ENCODE peak calls at places on chromosomes 1 and 21, in five cellular contexts. D, F, L, G and I are unnamed samples.

GRCh38 chr1:23148084-23148483 is 20.6 kb downstream of the LUZP1 start:
- DNase-seq in D (no peak), F (no peak), L (no peak), G (no peak), I (no peak)

GRCh38 chr1:115697619-115698018 is 55.8 kb downstream of the VANGL1 start:
- DNase-seq in D (no peak), F (no peak), L (no peak), G (no peak), I (no peak)

GRCh38 chr1:80153762-80154555 is 1147.4 kb upstream of the ADGRL4 start:
- DNase-seq in D (no peak), F (no peak), L (no peak), G (no peak), I (no peak)

GRCh38 chr1:211830330-211831142 is at the start of gene LPGAT1:
- DNase-seq in D (peak), F (peak), L (peak), G (peak), I (peak)

GRCh38 chr1:245310605-245311531 is 156.1 kb downstream of the KIF26B start:
- DNase-seq in D (no peak), F (no peak), L (no peak), G (no peak), I (no peak)

GRCh38 chr1:162327144-162327790 is 49.4 kb downstream of the SPATA46 start:
- DNase-seq in D (no peak), F (no peak), L (no peak), G (no peak), I (no peak)

GRCh38 chr21:46414965-46415275 is 43.8 kb upstream of the DIP2A start:
- DNase-seq in D (no peak), F (no peak), L (no peak), G (no peak), I (no peak)

GRCh38 chr1:230982698-230983097 is 3.8 kb downstream of the ARV1 start:
- DNase-seq in D (no peak), F (no peak), L (no peak), G (no peak), I (no peak)

GRCh38 chr1:25106352-25106751 is 126.0 kb downstream of the SYF2 start:
- DNase-seq in D (no peak), F (no peak), L (no peak), G (no peak), I (no peak)

DNA sequence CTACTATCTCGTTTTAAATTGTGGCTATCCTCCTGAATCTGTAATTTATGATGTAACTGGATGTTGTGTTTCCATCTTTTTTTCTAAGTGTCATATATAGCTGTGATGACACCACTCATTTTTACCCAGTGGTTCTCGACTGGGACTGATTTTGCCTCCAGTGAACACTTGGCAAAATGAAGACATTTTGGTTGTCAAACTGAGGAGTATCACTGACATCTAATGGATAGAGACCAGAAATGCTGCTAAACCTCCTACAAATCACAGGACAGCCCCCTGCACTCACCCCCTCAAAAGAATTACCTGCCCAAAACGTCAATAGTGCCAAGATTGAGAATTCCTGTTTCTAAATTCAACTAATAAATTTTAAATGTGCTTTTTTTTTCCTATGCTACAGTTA is 1.9 kb downstream of the TRMT13 start:
- DNase-seq in D (no peak), F (no peak), L (no peak), G (no peak), I (no peak)
- TF ChIP-seq CTCF in D (no peak), F (no peak), L (no peak), G (no peak), I (no peak)

GRCh38 chr1:190453550-190453949 is 24.1 kb downstream of the BRINP3 start:
- DNase-seq in D (no peak), F (no peak), L (no peak), G (no peak), I (no peak)
- TF ChIP-seq CTCF in D (no peak), F (peak), L (peak), G (no peak), I (no peak)

DNA sequence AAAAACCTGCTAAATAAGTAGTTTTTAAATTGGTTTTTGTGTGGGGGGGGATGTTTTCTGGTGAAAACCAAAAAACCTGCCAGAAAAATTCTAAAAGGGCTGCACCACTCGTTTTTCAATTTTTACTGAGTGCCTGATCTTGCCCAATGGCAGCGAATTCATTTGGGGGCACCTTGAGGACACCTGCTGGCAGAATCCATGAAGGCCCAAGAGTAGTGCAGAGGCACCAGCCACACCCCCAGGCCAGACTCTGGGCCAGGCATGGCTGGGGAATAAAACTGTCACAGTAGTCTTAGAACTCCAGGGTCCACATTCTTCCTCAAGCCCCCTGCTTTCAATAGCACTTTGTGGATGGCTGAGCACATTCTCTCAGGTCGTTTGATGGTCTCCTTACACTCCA is 50.3 kb downstream of the GLIS1 start:
- DNase-seq in D (no peak), F (peak), L (no peak), G (no peak), I (no peak)
- TF ChIP-seq CTCF in D (no peak), F (no peak), L (no peak), G (no peak), I (no peak)

GRCh38 chr21:16004121-16004520 is 274.3 kb downstream of the USP25 start:
- DNase-seq in D (no peak), F (no peak), L (no peak), G (no peak), I (no peak)

GRCh38 chr21:16004523-16004922 is 274.7 kb downstream of the USP25 start:
- DNase-seq in D (no peak), F (no peak), L (no peak), G (no peak), I (no peak)

GRCh38 chr21:16007933-16008332 is 278.2 kb downstream of the USP25 start:
- DNase-seq in D (no peak), F (no peak), L (no peak), G (no peak), I (no peak)

GRCh38 chr21:15999741-16000140 is 270.0 kb downstream of the USP25 start:
- DNase-seq in D (no peak), F (no peak), L (no peak), G (no peak), I (no peak)

GRCh38 chr21:16002872-16003466 is 273.2 kb downstream of the USP25 start:
- DNase-seq in D (no peak), F (no peak), L (no peak), G (no peak), I (no peak)
- TF ChIP-seq CTCF in D (no peak), F (peak), L (peak), G (peak), I (no peak)

DNA sequence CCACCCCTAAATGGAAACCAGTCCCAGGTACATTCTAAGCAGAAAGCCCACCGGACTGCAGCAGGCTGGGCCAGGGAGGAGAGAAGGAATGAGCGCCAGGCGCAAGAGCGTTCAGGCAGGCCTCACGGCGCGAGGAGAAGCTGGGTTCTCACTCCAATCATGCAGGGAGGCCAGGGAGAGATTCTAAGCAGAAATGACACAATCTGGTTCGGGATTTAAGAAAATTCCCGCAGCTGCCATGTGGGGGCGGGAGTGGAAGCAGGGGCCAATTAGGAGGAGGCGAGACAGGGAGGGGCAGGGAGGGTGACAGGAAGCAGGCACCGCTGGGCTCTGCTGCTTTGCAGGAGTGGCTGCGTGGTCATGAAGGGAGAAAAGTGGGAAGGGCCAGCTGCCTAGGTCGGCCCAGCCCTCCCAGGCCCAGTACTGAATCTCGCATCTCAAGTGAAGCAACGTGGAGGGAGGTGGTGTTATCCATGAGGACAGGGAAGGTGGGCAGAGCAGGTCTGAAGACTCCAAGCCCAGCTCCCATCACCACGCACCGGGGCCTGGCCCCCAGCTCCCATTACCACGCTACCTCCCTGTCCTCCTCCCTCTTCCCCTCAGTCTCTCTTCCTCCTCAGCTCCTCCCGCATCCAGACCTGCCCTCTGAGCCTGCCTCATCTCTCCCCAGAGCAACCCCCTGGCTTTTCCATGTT is 11.8 kb downstream of the NPHP4 start:
- DNase-seq in D (no peak), F (no peak), L (peak), G (peak), I (no peak)
- TF ChIP-seq CTCF in D (no peak), F (no peak), L (no peak), G (peak), I (no peak)